ENCODE peak calls at places on chromosomes 7 and 10, in ten cellular contexts. J, X, E, A, U, S, Z, D, M and B are unnamed samples.

GRCh38 chr7:155431231-155431630 is 26.7 kb upstream of the EN2 start:
- DNase-seq in J (peak), X (no peak), E (no peak), A (no peak), U (no peak), S (no peak), Z (no peak), D (no peak), M (no peak), B (no peak)

GRCh38 chr10:106506509-106507265 is 657.8 kb downstream of the SORCS1 start:
- DNase-seq in J (no peak), X (no peak), E (no peak), A (no peak), U (no peak), S (peak), Z (no peak), D (no peak), M (no peak), B (no peak)

GRCh38 chr7:31857178-31857577 is 170.2 kb downstream of the PPP1R17 start:
- DNase-seq in J (no peak), X (no peak), E (no peak), A (no peak), U (no peak), S (no peak), Z (no peak), D (no peak), M (no peak), B (no peak)

GRCh38 chr10:132607961-132608495 is 70.4 kb downstream of the INPP5A start:
- DNase-seq in J (peak), X (no peak), E (no peak), A (no peak), U (no peak), S (no peak), Z (no peak), D (no peak), M (no peak), B (peak)

GRCh38 chr10:95650232-95650631 is 6.3 kb downstream of the ALDH18A1 start:
- DNase-seq in J (no peak), X (no peak), E (no peak), A (no peak), U (no peak), S (peak), Z (no peak), D (peak), M (no peak), B (no peak)

GRCh38 chr10:85950921-85951320 is 415.7 kb downstream of the GRID1 start:
- DNase-seq in J (no peak), X (no peak), E (no peak), A (no peak), U (no peak), S (no peak), Z (no peak), D (no peak), M (no peak), B (no peak)

GRCh38 chr10:93440591-93441012 is 41.5 kb downstream of the MYOF start:
- DNase-seq in J (no peak), X (no peak), E (no peak), A (no peak), U (no peak), S (no peak), Z (no peak), D (peak), M (no peak), B (no peak)

GRCh38 chr7:42207420-42207819 is 29.6 kb downstream of the GLI3 start:
- DNase-seq in J (no peak), X (no peak), E (no peak), A (no peak), U (no peak), S (no peak), Z (no peak), D (no peak), M (no peak), B (no peak)

GRCh38 chr7:41232086-41232485 is 470.8 kb downstream of the INHBA start:
- DNase-seq in J (no peak), X (no peak), E (no peak), A (no peak), U (no peak), S (peak), Z (no peak), D (no peak), M (no peak), B (no peak)

GRCh38 chr7:82416402-82416801 is 27.2 kb downstream of the CACNA2D1 start:
- DNase-seq in J (no peak), X (no peak), E (no peak), A (no peak), U (no peak), S (no peak), Z (no peak), D (no peak), M (no peak), B (no peak)

GRCh38 chr10:123129553-123130271 is 6.1 kb upstream of the HMX3 start:
- DNase-seq in J (no peak), X (no peak), E (no peak), A (no peak), U (no peak), S (peak), Z (no peak), D (no peak), M (no peak), B (no peak)

GRCh38 chr10:86690231-86690630 is 21.9 kb downstream of the LDB3 start:
- DNase-seq in J (no peak), X (no peak), E (no peak), A (no peak), U (no peak), S (no peak), Z (no peak), D (no peak), M (no peak), B (no peak)

GRCh38 chr7:17679427-17679826 is 260.9 kb downstream of the SNX13 start:
- DNase-seq in J (no peak), X (no peak), E (no peak), A (no peak), U (no peak), S (no peak), Z (peak), D (no peak), M (peak), B (no peak)

GRCh38 chr7:79176859-79177477 is 276.5 kb downstream of the MAGI2 start:
- DNase-seq in J (no peak), X (peak), E (no peak), A (peak), U (no peak), S (peak), Z (no peak), D (peak), M (no peak), B (no peak)

GRCh38 chr7:140425718-140426117 is 21.9 kb downstream of the RAB19 start:
- DNase-seq in J (no peak), X (no peak), E (no peak), A (no peak), U (no peak), S (no peak), Z (no peak), D (no peak), M (no peak), B (no peak)

GRCh38 chr7:154902600-154903082 is 100.3 kb downstream of the PAXIP1 start:
- DNase-seq in J (peak), X (peak), E (no peak), A (no peak), U (no peak), S (no peak), Z (no peak), D (no peak), M (no peak), B (no peak)

GRCh38 chr7:103348452-103348851 is 1.0 kb downstream of the PSMC2 start:
- DNase-seq in J (no peak), X (no peak), E (no peak), A (peak), U (no peak), S (no peak), Z (no peak), D (no peak), M (no peak), B (no peak)

GRCh38 chr7:44052771-44053365 is 8.4 kb downstream of the DBNL start:
- DNase-seq in J (peak), X (no peak), E (no peak), A (no peak), U (peak), S (no peak), Z (no peak), D (no peak), M (no peak), B (peak)

GRCh38 chr7:77157446-77157845 is 35.0 kb downstream of the CCDC146 start:
- DNase-seq in J (no peak), X (no peak), E (no peak), A (peak), U (no peak), S (no peak), Z (no peak), D (no peak), M (no peak), B (no peak)

GRCh38 chr7:12403287-12404181 is at the start of gene VWDE:
- DNase-seq in J (peak), X (peak), E (peak), A (peak), U (peak), S (peak), Z (peak), D (peak), M (no peak), B (no peak)

GRCh38 chr7:151663382-151664100 is 143.8 kb upstream of the RHEB start:
- DNase-seq in J (no peak), X (no peak), E (no peak), A (no peak), U (no peak), S (no peak), Z (peak), D (no peak), M (no peak), B (no peak)

GRCh38 chr10:4651404-4652037 is 174.5 kb upstream of the AKR1E2 start:
- DNase-seq in J (no peak), X (no peak), E (no peak), A (peak), U (no peak), S (peak), Z (no peak), D (peak), M (no peak), B (no peak)

GRCh38 chr10:10490187-10490980 is 527.3 kb upstream of the CELF2 start:
- DNase-seq in J (no peak), X (no peak), E (no peak), A (no peak), U (no peak), S (no peak), Z (no peak), D (no peak), M (no peak), B (no peak)

GRCh38 chr7:21426286-21426957 is 1.5 kb upstream of the SP4 start:
- DNase-seq in J (no peak), X (no peak), E (no peak), A (no peak), U (peak), S (peak), Z (no peak), D (no peak), M (no peak), B (no peak)

GRCh38 chr7:157547102-157547501 is 210.3 kb downstream of the DNAJB6 start:
- DNase-seq in J (peak), X (no peak), E (no peak), A (no peak), U (no peak), S (no peak), Z (peak), D (no peak), M (no peak), B (no peak)